ENCODE peak calls at places on chromosomes 1 and 21, in ten cellular contexts. One of them, this sample, is unnamed.

GRCh38 chr1:166703726-166704220 is 135.5 kb upstream of the POGK start:
- DNase-seq in HFFc6: no peak
- DNase-seq in amygdala: no peak
- DNase-seq in left ventricle myocardium inferior: no peak
- DNase-seq in A172: no peak
- DNase-seq in mucosa of descending colon: no peak
- DNase-seq in psoas muscle: no peak
- DNase-seq in dorsolateral prefrontal cortex: no peak
- DNase-seq in RPMI7951: no peak
- DNase-seq in occipital lobe: no peak
- DNase-seq in this sample: no peak

GRCh38 chr1:230824571-230825060 is 43.7 kb downstream of the C1orf198 start:
- DNase-seq in dorsolateral prefrontal cortex: no peak
- DNase-seq in RPMI7951: peak; percentile 55
- DNase-seq in amygdala: no peak
- DNase-seq in HFFc6: peak; percentile 37
- DNase-seq in left ventricle myocardium inferior: no peak
- DNase-seq in occipital lobe: no peak
- DNase-seq in A172: peak; percentile 34
- DNase-seq in mucosa of descending colon: no peak
- DNase-seq in psoas muscle: no peak
- DNase-seq in this sample: peak; percentile 28

GRCh38 chr1:8384577-8384976 is 66.7 kb downstream of the SLC45A1 start:
- DNase-seq in dorsolateral prefrontal cortex: no peak
- DNase-seq in A172: no peak
- DNase-seq in RPMI7951: peak; percentile 20
- DNase-seq in HFFc6: no peak
- DNase-seq in mucosa of descending colon: no peak
- DNase-seq in left ventricle myocardium inferior: no peak
- DNase-seq in psoas muscle: peak; percentile 84
- DNase-seq in amygdala: no peak
- DNase-seq in occipital lobe: no peak
- DNase-seq in this sample: peak; percentile 53

GRCh38 chr1:50148142-50148923 is 39.6 kb downstream of the ELAVL4 start:
- DNase-seq in RPMI7951: no peak
- DNase-seq in mucosa of descending colon: no peak
- DNase-seq in left ventricle myocardium inferior: no peak
- DNase-seq in psoas muscle: no peak
- DNase-seq in amygdala: no peak
- DNase-seq in occipital lobe: no peak
- DNase-seq in dorsolateral prefrontal cortex: no peak
- DNase-seq in HFFc6: no peak
- DNase-seq in A172: no peak
- DNase-seq in this sample: no peak

GRCh38 chr1:161440312-161440894 is 64.9 kb upstream of the FCGR2A start:
- DNase-seq in RPMI7951: peak; percentile 19
- DNase-seq in dorsolateral prefrontal cortex: no peak
- DNase-seq in HFFc6: peak; percentile 47
- DNase-seq in amygdala: no peak
- DNase-seq in psoas muscle: peak; percentile 70
- DNase-seq in mucosa of descending colon: peak; percentile 63
- DNase-seq in A172: peak; percentile 83
- DNase-seq in occipital lobe: no peak
- DNase-seq in left ventricle myocardium inferior: peak; percentile 53
- DNase-seq in this sample: peak; percentile 75

GRCh38 chr1:69737527-69738176 is 169.9 kb downstream of the LRRC7 start:
- DNase-seq in psoas muscle: no peak
- DNase-seq in left ventricle myocardium inferior: no peak
- DNase-seq in dorsolateral prefrontal cortex: no peak
- DNase-seq in A172: peak; percentile 71
- DNase-seq in occipital lobe: no peak
- DNase-seq in HFFc6: peak; percentile 55
- DNase-seq in amygdala: no peak
- DNase-seq in mucosa of descending colon: peak; percentile 68
- DNase-seq in RPMI7951: peak; percentile 54
- DNase-seq in this sample: no peak

GRCh38 chr21:29297483-29298347 is 1.0 kb upstream of the BACH1 start:
- DNase-seq in mucosa of descending colon: no peak
- DNase-seq in A172: no peak
- DNase-seq in HFFc6: no peak
- DNase-seq in left ventricle myocardium inferior: no peak
- DNase-seq in psoas muscle: no peak
- DNase-seq in occipital lobe: no peak
- DNase-seq in dorsolateral prefrontal cortex: no peak
- DNase-seq in RPMI7951: no peak
- DNase-seq in amygdala: no peak
- DNase-seq in this sample: no peak

GRCh38 chr1:156126701-156127534 is 12.4 kb downstream of the LMNA start:
- DNase-seq in left ventricle myocardium inferior: peak; percentile 41
- DNase-seq in amygdala: no peak
- DNase-seq in HFFc6: peak; percentile 97
- DNase-seq in dorsolateral prefrontal cortex: no peak
- DNase-seq in occipital lobe: no peak
- DNase-seq in mucosa of descending colon: peak; percentile 47
- DNase-seq in psoas muscle: peak; percentile 73
- DNase-seq in RPMI7951: peak; percentile 99
- DNase-seq in A172: peak; percentile 100
- DNase-seq in this sample: peak; percentile 59

GRCh38 chr1:39081266-39082139 is 55.4 kb downstream of the NDUFS5 start:
- DNase-seq in A172: no peak
- DNase-seq in HFFc6: no peak
- DNase-seq in psoas muscle: peak; percentile 63
- DNase-seq in left ventricle myocardium inferior: peak; percentile 18
- DNase-seq in occipital lobe: no peak
- DNase-seq in RPMI7951: peak; percentile 16
- DNase-seq in amygdala: peak; percentile 25
- DNase-seq in mucosa of descending colon: no peak
- DNase-seq in dorsolateral prefrontal cortex: peak; percentile 39
- DNase-seq in this sample: peak; percentile 55

GRCh38 chr1:42949312-42950145 is 9.1 kb downstream of the SLC2A1 start:
- DNase-seq in dorsolateral prefrontal cortex: no peak
- DNase-seq in occipital lobe: no peak
- DNase-seq in left ventricle myocardium inferior: no peak
- DNase-seq in RPMI7951: peak; percentile 82
- DNase-seq in amygdala: no peak
- DNase-seq in HFFc6: no peak
- DNase-seq in psoas muscle: no peak
- DNase-seq in A172: peak; percentile 65
- DNase-seq in mucosa of descending colon: no peak
- DNase-seq in this sample: no peak

GRCh38 chr1:30635386-30635975 is 87.9 kb downstream of the MATN1 start:
- DNase-seq in A172: no peak
- DNase-seq in amygdala: no peak
- DNase-seq in psoas muscle: no peak
- DNase-seq in dorsolateral prefrontal cortex: no peak
- DNase-seq in RPMI7951: no peak
- DNase-seq in HFFc6: no peak
- DNase-seq in left ventricle myocardium inferior: no peak
- DNase-seq in mucosa of descending colon: no peak
- DNase-seq in occipital lobe: no peak
- DNase-seq in this sample: no peak

GRCh38 chr1:67771152-67771551 is 62.1 kb downstream of the GNG12 start:
- DNase-seq in dorsolateral prefrontal cortex: no peak
- DNase-seq in RPMI7951: peak; percentile 19
- DNase-seq in occipital lobe: no peak
- DNase-seq in mucosa of descending colon: no peak
- DNase-seq in left ventricle myocardium inferior: no peak
- DNase-seq in HFFc6: peak; percentile 67
- DNase-seq in amygdala: no peak
- DNase-seq in A172: peak; percentile 61
- DNase-seq in psoas muscle: no peak
- DNase-seq in this sample: no peak

GRCh38 chr1:203451849-203452784 is 23.5 kb upstream of the PRELP start:
- DNase-seq in amygdala: no peak
- DNase-seq in RPMI7951: no peak
- DNase-seq in A172: no peak
- DNase-seq in mucosa of descending colon: no peak
- DNase-seq in occipital lobe: no peak
- DNase-seq in dorsolateral prefrontal cortex: no peak
- DNase-seq in HFFc6: no peak
- DNase-seq in psoas muscle: no peak
- DNase-seq in left ventricle myocardium inferior: no peak
- DNase-seq in this sample: no peak

GRCh38 chr1:19689856-19690255 is 25.2 kb downstream of the HTR6 start:
- DNase-seq in amygdala: no peak
- DNase-seq in psoas muscle: no peak
- DNase-seq in dorsolateral prefrontal cortex: no peak
- DNase-seq in HFFc6: no peak
- DNase-seq in left ventricle myocardium inferior: no peak
- DNase-seq in occipital lobe: no peak
- DNase-seq in A172: no peak
- DNase-seq in RPMI7951: no peak
- DNase-seq in mucosa of descending colon: no peak
- DNase-seq in this sample: no peak

GRCh38 chr1:167720965-167721616 is 691 bp upstream of the MPZL1 start:
- DNase-seq in amygdala: peak; percentile 33
- DNase-seq in mucosa of descending colon: peak; percentile 67
- DNase-seq in A172: peak; percentile 49
- DNase-seq in RPMI7951: peak; percentile 57
- DNase-seq in HFFc6: peak; percentile 66
- DNase-seq in left ventricle myocardium inferior: no peak
- DNase-seq in psoas muscle: peak; percentile 66
- DNase-seq in occipital lobe: no peak
- DNase-seq in dorsolateral prefrontal cortex: no peak
- DNase-seq in this sample: peak; percentile 49